ENCODE peak calls at places on chromosomes 6 and 20, in seven cellular contexts. X, O, W, F, C, I and Q are unnamed samples. For H3K27me3, the result is how much of the 10 kb centered on the place peaks cover.

GRCh38 chr6:130693944-130694343 is 133.3 kb upstream of the SMLR1 start:
- DNase-seq in X (no peak), O (no peak), W (no peak), F (no peak), C (no peak), I (no peak), Q (no peak)

GRCh38 chr6:154954352-154954751 is 40.8 kb upstream of the TIAM2 start:
- DNase-seq in X (no peak), O (no peak), W (no peak), F (no peak), C (no peak), I (no peak), Q (no peak)

GRCh38 chr6:139019722-139020121 is 8.8 kb upstream of the ABRACL start:
- DNase-seq in X (no peak), O (no peak), W (no peak), F (no peak), C (no peak), I (no peak), Q (no peak)

GRCh38 chr6:107185570-107185969 is 70.3 kb upstream of the BEND3 start:
- DNase-seq in X (peak), O (no peak), W (no peak), F (no peak), C (peak), I (peak), Q (peak)

GRCh38 chr6:146719387-146719786 is 120.6 kb downstream of the ADGB start:
- DNase-seq in X (no peak), O (no peak), W (no peak), F (no peak), C (no peak), I (no peak), Q (no peak)

GRCh38 chr6:71965404-71965803 is 79.1 kb downstream of the RIMS1 start:
- DNase-seq in X (no peak), O (no peak), W (no peak), F (no peak), C (no peak), I (no peak), Q (no peak)

GRCh38 chr20:2462484-2462883 is 8.1 kb downstream of the SNRPB start:
- DNase-seq in X (no peak), O (no peak), W (no peak), F (no peak), C (no peak), I (no peak), Q (no peak)

GRCh38 chr6:139508023-139508422 is 133.6 kb upstream of the CITED2 start:
- DNase-seq in X (no peak), O (no peak), W (no peak), F (no peak), C (no peak), I (no peak), Q (no peak)

GRCh38 chr6:132962936-132963579 is 148.7 kb downstream of the RPS12 start:
- DNase-seq in X (peak), O (peak), W (peak), F (peak), C (peak), I (peak), Q (peak)

GRCh38 chr6:110422444-110422822 is 7.1 kb upstream of the DDO start:
- DNase-seq in X (no peak), O (no peak), W (no peak), F (no peak), C (no peak), I (no peak), Q (no peak)

GRCh38 chr20:4633379-4633778 is 88.3 kb upstream of the PRND start:
- DNase-seq in X (no peak), O (no peak), W (no peak), F (no peak), C (no peak), I (no peak), Q (no peak)

GRCh38 chr6:109896333-109896732 is 81.8 kb upstream of the GPR6 start:
- DNase-seq in X (no peak), O (no peak), W (no peak), F (no peak), C (no peak), I (no peak), Q (no peak)

GRCh38 chr6:18400831-18401446 is 13.8 kb downstream of the RNF144B start:
- DNase-seq in X (no peak), O (no peak), W (no peak), F (no peak), C (no peak), I (peak), Q (no peak)

DNA sequence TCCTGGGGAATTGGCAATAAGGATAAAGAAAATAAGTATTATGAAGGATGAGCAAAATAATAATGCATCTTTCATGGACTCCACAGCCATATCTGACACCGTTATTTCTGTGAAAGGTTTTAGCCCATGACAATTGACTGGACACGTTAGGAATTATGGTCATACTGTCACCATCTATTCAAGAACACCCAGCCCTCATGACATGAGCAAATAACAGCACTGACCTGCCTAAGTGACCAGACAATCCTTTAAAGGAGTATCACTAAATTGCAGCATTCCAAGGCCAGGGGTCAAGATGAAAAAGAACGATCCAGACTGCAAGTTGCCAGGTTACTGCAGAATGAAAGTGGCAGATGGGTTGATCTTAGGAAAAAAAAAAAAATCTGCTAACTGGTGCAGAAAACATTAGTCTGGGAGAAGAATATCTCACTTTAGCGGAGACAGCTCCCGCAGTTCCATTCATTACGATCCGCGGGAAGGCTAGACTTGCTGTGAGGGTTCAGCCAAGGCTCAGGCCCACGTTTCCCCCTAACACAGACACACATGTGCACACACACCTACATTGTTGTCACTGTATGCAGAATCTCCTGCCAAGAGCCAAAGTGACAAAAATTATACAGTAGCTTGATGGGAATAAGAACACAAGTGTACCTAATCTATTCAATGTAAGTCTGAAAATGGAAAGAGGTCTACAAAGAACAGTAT is 237.7 kb upstream of the AGPAT4 start:
- DNase-seq in X (no peak), O (no peak), W (no peak), F (no peak), C (no peak), I (no peak), Q (no peak)
- TF ChIP-seq CTCF in X (no peak), O (no peak), W (no peak), F (no peak), C (no peak), I (no peak), Q (no peak)

DNA sequence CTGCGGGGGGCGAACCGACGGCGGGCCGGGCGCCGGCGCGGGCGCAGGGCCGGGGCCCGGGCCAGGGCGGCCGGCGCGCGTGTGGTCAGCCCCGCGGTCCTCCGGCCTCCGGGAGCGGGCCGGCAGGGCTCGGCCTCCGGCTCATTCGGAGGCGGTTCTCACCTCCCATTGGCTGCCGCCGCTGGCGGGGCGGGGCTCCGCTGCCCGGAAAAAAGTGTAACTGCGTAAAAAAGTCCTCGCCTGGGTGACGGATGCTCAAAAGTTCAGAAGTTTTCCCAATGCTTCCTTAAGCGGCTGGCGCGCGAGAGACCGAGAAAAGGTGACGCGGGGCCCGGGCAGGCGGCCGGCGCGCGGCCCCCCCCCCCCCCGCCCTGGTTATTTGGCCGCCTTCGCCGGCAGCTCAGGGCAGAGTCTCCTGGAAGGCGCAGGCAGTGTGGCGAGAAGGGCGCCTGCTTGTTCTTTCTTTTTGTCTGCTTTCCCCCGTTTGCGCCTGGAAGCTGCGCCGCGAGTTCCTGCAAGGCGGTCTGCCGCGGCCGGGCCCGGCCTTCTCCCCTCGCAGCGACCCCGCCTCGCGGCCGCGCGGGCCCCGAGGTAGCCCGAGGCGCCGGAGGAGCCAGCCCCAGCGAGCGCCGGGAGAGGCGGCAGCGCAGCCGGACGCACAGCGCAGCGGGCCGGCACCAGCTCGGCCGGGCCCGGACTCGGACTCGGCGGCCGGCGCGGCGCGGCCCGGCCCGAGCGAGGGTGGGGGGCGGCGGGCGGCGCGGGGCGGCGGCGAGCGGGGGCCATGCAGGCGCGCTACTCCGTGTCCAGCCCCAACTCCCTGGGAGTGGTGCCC is at the start of gene FOXC1:
- DNase-seq in X (peak), O (peak), W (peak), F (peak), C (peak), I (peak), Q (peak)
- H3K27me3 ChIP-seq in X (half or more), O (under half), W (half or more), F (under half), C (under half), I (under half), Q (under half)

GRCh38 chr6:16352821-16353438 is 114.5 kb downstream of the GMPR start:
- DNase-seq in X (no peak), O (no peak), W (no peak), F (no peak), C (no peak), I (no peak), Q (no peak)
- TF ChIP-seq CTCF in X (no peak), O (no peak), W (no peak), F (no peak), C (no peak), I (no peak), Q (no peak)

DNA sequence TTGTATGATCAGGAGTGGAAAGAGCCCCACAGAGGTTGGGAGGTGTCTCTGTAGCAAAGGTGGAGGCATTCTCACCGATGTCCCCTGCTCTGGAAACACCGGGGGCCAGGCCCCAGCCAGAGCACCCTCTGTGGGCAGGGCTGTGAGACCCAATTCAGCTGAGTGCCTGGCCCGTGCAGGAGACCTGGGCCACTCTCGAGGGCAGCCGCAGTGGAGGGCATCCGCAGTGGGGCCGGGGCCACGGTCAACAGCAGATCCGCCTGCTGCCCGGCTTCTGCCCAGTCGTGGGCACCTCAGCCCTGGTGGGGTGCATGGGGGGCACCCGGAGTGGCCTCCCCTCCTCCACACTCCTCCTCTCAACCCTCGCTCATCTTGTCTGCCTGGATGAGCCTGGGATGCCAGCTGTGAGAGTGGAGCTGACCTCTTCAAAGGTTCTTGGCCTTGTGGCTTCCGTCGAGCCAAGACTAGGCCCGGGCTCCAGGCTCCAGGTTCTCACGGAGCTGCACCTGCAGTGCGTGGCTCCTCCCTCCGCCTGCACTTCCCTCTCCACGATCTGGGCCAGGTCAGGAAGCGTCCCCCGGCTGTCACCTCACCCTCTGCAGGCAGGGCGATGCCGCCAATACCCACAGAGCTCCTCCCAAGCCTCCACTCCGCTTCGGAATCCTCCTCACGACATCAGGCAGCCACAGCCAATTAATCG is 134.8 kb downstream of the TAF4 start:
- DNase-seq in X (no peak), O (no peak), W (peak), F (peak), C (no peak), I (no peak), Q (no peak)
- H3K27me3 ChIP-seq in X (under half), O (under half), W (under half), F (under half), C (under half), I (under half), Q (under half)

GRCh38 chr20:9677224-9677623 is 161.7 kb downstream of the PAK5 start:
- DNase-seq in X (no peak), O (no peak), W (no peak), F (no peak), C (no peak), I (no peak), Q (no peak)
- TF ChIP-seq CTCF in X (no peak), O (no peak), W (no peak), F (no peak), C (no peak), I (no peak), Q (no peak)

GRCh38 chr6:4347877-4348276 is 212.5 kb upstream of the ECI2 start:
- DNase-seq in X (no peak), O (no peak), W (no peak), F (no peak), C (no peak), I (no peak), Q (no peak)
- H3K27me3 ChIP-seq in X (under half), O (under half), W (under half), F (under half), C (under half), I (under half), Q (under half)